ENCODE peak calls at places on chromosome X, in five cellular contexts. R, D, X, E and V are unnamed samples.

GRCh38 chrX:16852617-16853179 is 17.5 kb downstream of the RBBP7 start:
- DNase-seq in X (no peak), E (no peak), D (no peak), R (no peak), V (no peak)

GRCh38 chrX:7068939-7069367 is 78.6 kb upstream of the STS start:
- DNase-seq in X (no peak), D (peak; percentile 10), E (no peak), R (peak; percentile 18), V (no peak)

GRCh38 chrX:24231169-24231568 is 81.6 kb downstream of the ZFX start:
- DNase-seq in X (no peak), D (peak; percentile 53), R (no peak), E (no peak), V (no peak)

GRCh38 chrX:71292669-71293379 is 8.7 kb upstream of the ITGB1BP2 start:
- DNase-seq in R (no peak), D (no peak), X (no peak), E (no peak), V (no peak)

GRCh38 chrX:12955882-12956703 is 18.8 kb upstream of the TMSB4X start:
- DNase-seq in D (peak; percentile 78), R (no peak), E (no peak), X (no peak), V (no peak)

GRCh38 chrX:110226931-110227330 is 91.0 kb downstream of the AMMECR1 start:
- DNase-seq in E (no peak), D (peak; percentile 27), X (no peak), R (no peak), V (no peak)

GRCh38 chrX:42673411-42673810 is 104.6 kb downstream of the PPP1R2C start:
- DNase-seq in D (no peak), E (no peak), X (no peak), R (no peak), V (no peak)

GRCh38 chrX:850471-850916 is 219.9 kb downstream of the SHOX start:
- DNase-seq in D (no peak), E (no peak), X (peak; percentile 71), R (no peak), V (no peak)

GRCh38 chrX:40105791-40106676 is 8.3 kb upstream of the BCOR start:
- DNase-seq in E (peak; percentile 80), D (peak; percentile 27), X (no peak), R (no peak), V (peak; percentile 54)

GRCh38 chrX:16658284-16658683 is 8.3 kb downstream of the S100G start:
- DNase-seq in D (peak; percentile 48), X (no peak), E (no peak), R (no peak), V (no peak)

GRCh38 chrX:133437771-133438170 is 22.5 kb upstream of the GPC4 start:
- DNase-seq in E (no peak), X (no peak), D (no peak), R (no peak), V (no peak)